ENCODE peak calls at places on chromosomes 5 and 9, in nine cellular contexts. K is stomach; G is psoas muscle; W is adrenal gland; T is mesendoderm; I is astrocyte; S is GM23248; A is CD8-positive, alpha-beta T cell; C is thyroid gland. D is an unnamed sample.
A peak's percentile ranks its signal among the peaks of the same experiment; 100 is the strongest.

GRCh38 chr5:62931081-62931480 is 352.5 kb downstream of the LRRC70 start:
- DNase-seq in K (no peak), G (no peak), W (no peak), T (no peak), I (no peak), S (no peak), A (no peak), C (no peak), D (peak; percentile 48)

GRCh38 chr9:13064060-13064459 is 215.4 kb downstream of the MPDZ start:
- DNase-seq in K (no peak), G (no peak), W (no peak), T (no peak), I (no peak), S (no peak), A (no peak), C (no peak), D (no peak)

GRCh38 chr9:98892296-98892695 is 51.4 kb upstream of the COL15A1 start:
- DNase-seq in K (no peak), G (no peak), W (no peak), T (no peak), I (peak; percentile 46), S (no peak), A (no peak), C (no peak), D (no peak)

GRCh38 chr5:122776143-122776542 is 1.3 kb downstream of the SNX2 start:
- DNase-seq in K (no peak), G (no peak), W (no peak), T (no peak), I (no peak), S (no peak), A (no peak), C (no peak), D (no peak)

GRCh38 chr9:70901741-70902140 is 219.7 kb downstream of the TRPM3 start:
- DNase-seq in K (no peak), G (no peak), W (no peak), T (no peak), I (peak; percentile 13), S (no peak), A (no peak), C (no peak), D (peak; percentile 36)

GRCh38 chr5:67817652-67818051 is 397.9 kb upstream of the PIK3R1 start:
- DNase-seq in K (no peak), G (no peak), W (no peak), T (no peak), I (no peak), S (no peak), A (no peak), C (no peak), D (no peak)

GRCh38 chr9:72322259-72322658 is 42.7 kb downstream of the ZFAND5 start:
- DNase-seq in K (no peak), G (no peak), W (no peak), T (no peak), I (peak; percentile 6), S (peak; percentile 15), A (no peak), C (no peak), D (no peak)

GRCh38 chr5:64625678-64626077 is 64.6 kb upstream of the SHISAL2B start:
- DNase-seq in K (no peak), G (no peak), W (no peak), T (no peak), I (peak; percentile 34), S (peak; percentile 28), A (no peak), C (no peak), D (no peak)

GRCh38 chr5:6274846-6275543 is 103.4 kb downstream of the MED10 start:
- DNase-seq in K (no peak), G (no peak), W (no peak), T (no peak), I (no peak), S (no peak), A (no peak), C (no peak), D (no peak)

GRCh38 chr5:26470439-26470838 is 567.9 kb downstream of the CDH9 start:
- DNase-seq in K (no peak), G (no peak), W (no peak), T (no peak), I (no peak), S (no peak), A (no peak), C (no peak), D (no peak)

GRCh38 chr9:98185611-98186171 is 6.7 kb downstream of the CORO2A start:
- DNase-seq in K (no peak), G (no peak), W (no peak), T (no peak), I (no peak), S (peak; percentile 20), A (no peak), C (no peak), D (no peak)

GRCh38 chr5:33409435-33410146 is 31.2 kb upstream of the TARS1 start:
- DNase-seq in K (no peak), G (peak; percentile 35), W (no peak), T (no peak), I (no peak), S (peak; percentile 53), A (no peak), C (no peak), D (no peak)

DNA sequence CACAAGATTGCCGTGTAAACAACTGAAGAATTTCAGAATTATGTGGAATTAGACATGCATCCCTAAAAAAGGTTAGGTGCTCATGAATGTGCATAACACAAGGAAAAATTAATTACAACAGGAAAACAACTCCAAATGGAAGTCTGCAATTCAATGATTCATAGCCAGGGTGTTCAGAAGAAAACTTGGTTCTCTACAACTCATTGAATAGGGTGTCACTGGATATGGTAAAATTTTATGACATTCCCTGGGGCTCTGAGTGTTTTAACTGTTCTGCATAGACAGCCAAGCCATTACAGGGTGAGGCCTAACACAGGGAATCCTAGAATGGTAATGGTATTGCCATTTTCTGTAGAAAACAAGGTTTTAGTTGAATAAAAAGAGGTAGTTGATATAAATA is 24.4 kb upstream of the ZSWIM6 start:
- DNase-seq in K (no peak), G (no peak), W (no peak), T (no peak), I (no peak), S (no peak), A (no peak), C (no peak), D (no peak)
- H3K4me1 ChIP-seq in K (peaks cover 34% of the 10 kb centered on the region), G (no peaks in the 10 kb centered on the region), W (peaks cover 6% of the 10 kb centered on the region), T (peaks cover 16% of the 10 kb centered on the region), I (peaks cover 34% of the 10 kb centered on the region), S (peaks cover 59% of the 10 kb centered on the region), A (no peaks in the 10 kb centered on the region), C (peaks cover 15% of the 10 kb centered on the region), D (peaks cover 26% of the 10 kb centered on the region)

DNA sequence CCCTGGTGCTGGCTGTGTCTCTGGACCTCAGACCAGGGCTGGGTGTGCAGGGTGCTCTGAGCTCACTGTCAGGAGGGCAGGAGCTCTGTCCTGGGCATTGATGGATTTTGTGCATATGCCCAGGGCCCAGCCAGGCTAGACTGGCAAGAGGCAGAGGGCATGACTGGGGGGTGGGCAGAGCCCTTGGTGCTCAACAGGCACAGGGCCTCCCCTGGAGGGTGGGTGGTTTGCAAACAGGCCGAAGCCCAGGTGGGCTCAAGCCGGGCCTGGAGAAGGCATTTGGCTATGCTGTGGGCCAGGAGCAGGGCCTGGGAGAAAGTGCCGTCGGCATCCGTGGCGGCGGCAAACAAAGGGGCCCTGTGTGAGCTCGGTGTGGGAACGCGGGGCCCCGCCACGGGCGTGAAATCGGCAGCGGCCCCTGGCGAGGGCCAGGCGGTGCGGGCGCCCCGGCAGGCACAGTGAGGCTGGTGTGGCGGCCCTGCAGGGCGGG is 1.9 kb upstream of the NRARP start:
- DNase-seq in K (no peak), G (no peak), W (no peak), T (no peak), I (no peak), S (no peak), A (no peak), C (no peak), D (peak; percentile 88)
- H3K4me1 ChIP-seq in K (peaks cover 72% of the 10 kb centered on the region), G (peaks cover 33% of the 10 kb centered on the region), W (peaks cover 7% of the 10 kb centered on the region), T (peaks cover 12% of the 10 kb centered on the region), I (peaks cover 29% of the 10 kb centered on the region), S (no peaks in the 10 kb centered on the region), A (peaks cover 48% of the 10 kb centered on the region), C (peaks cover 60% of the 10 kb centered on the region), D (peaks cover 33% of the 10 kb centered on the region)

GRCh38 chr9:128108784-128109709 is 18.5 kb downstream of the PTGES2 start:
- DNase-seq in K (no peak), G (no peak), W (no peak), T (no peak), I (no peak), S (no peak), A (no peak), C (no peak), D (no peak)
- H3K4me1 ChIP-seq in K (peaks cover 47% of the 10 kb centered on the region), G (peaks cover 74% of the 10 kb centered on the region), W (peaks cover 6% of the 10 kb centered on the region), T (no peaks in the 10 kb centered on the region), I (no peaks in the 10 kb centered on the region), S (no peaks in the 10 kb centered on the region), A (peaks cover 23% of the 10 kb centered on the region), C (peaks cover 9% of the 10 kb centered on the region), D (peaks cover 14% of the 10 kb centered on the region)

GRCh38 chr9:69049094-69049493 is 13.5 kb downstream of the FXN start:
- DNase-seq in K (no peak), G (no peak), W (no peak), T (no peak), I (no peak), S (no peak), A (no peak), C (no peak), D (no peak)

GRCh38 chr9:69044226-69045219 is 9.0 kb downstream of the FXN start:
- DNase-seq in K (no peak), G (no peak), W (peak; percentile 35), T (peak; percentile 92), I (peak; percentile 45), S (peak; percentile 19), A (no peak), C (no peak), D (no peak)

GRCh38 chr9:69047331-69047730 is 11.8 kb downstream of the FXN start:
- DNase-seq in K (no peak), G (no peak), W (no peak), T (no peak), I (no peak), S (no peak), A (no peak), C (no peak), D (no peak)

GRCh38 chr9:69045821-69046220 is 10.3 kb downstream of the FXN start:
- DNase-seq in K (no peak), G (no peak), W (no peak), T (no peak), I (no peak), S (no peak), A (no peak), C (no peak), D (no peak)

GRCh38 chr9:69046723-69047122 is 11.2 kb downstream of the FXN start:
- DNase-seq in K (no peak), G (no peak), W (no peak), T (no peak), I (no peak), S (no peak), A (no peak), C (no peak), D (no peak)
- H3K4me1 ChIP-seq in K (peaks cover 21% of the 10 kb centered on the region), G (peaks cover 8% of the 10 kb centered on the region), W (peaks cover 17% of the 10 kb centered on the region), T (peaks cover 7% of the 10 kb centered on the region), I (peaks cover 5% of the 10 kb centered on the region), S (peaks cover 6% of the 10 kb centered on the region), A (peaks cover 7% of the 10 kb centered on the region), C (peaks cover 9% of the 10 kb centered on the region), D (no peaks in the 10 kb centered on the region)